ENCODE peak calls at places on chromosomes 16 and 17, in seven cellular contexts. One of them, this sample, is unnamed.

GRCh38 chr16:57276596-57276995 is 7.9 kb downstream of the PLLP start:
- DNase-seq in activated CD8-positive, alpha-beta memory T cell treated with anti-CD3 and anti-CD28 coated beads for 48 hours: no peak
- DNase-seq in mammary epithelial cell: peak
- DNase-seq in NCI-H1417: no peak
- DNase-seq in mucosa of gallbladder: no peak
- DNase-seq in NCI-H345: no peak
- DNase-seq in GM04503: no peak
- DNase-seq in this sample: no peak

GRCh38 chr16:31094424-31095120 is at the start of gene VKORC1:
- DNase-seq in NCI-H1417: peak
- DNase-seq in GM04503: peak
- DNase-seq in mucosa of gallbladder: peak
- DNase-seq in NCI-H345: peak
- DNase-seq in mammary epithelial cell: peak
- DNase-seq in activated CD8-positive, alpha-beta memory T cell treated with anti-CD3 and anti-CD28 coated beads for 48 hours: peak
- DNase-seq in this sample: peak

GRCh38 chr16:23072769-23073549 is 76.3 kb downstream of the USP31 start:
- DNase-seq in activated CD8-positive, alpha-beta memory T cell treated with anti-CD3 and anti-CD28 coated beads for 48 hours: no peak
- DNase-seq in mucosa of gallbladder: no peak
- DNase-seq in mammary epithelial cell: peak
- DNase-seq in GM04503: no peak
- DNase-seq in NCI-H1417: no peak
- DNase-seq in NCI-H345: no peak
- DNase-seq in this sample: no peak

GRCh38 chr16:86512301-86512859 is 2.1 kb downstream of the FOXF1 start:
- DNase-seq in NCI-H1417: no peak
- DNase-seq in activated CD8-positive, alpha-beta memory T cell treated with anti-CD3 and anti-CD28 coated beads for 48 hours: no peak
- DNase-seq in NCI-H345: no peak
- DNase-seq in GM04503: no peak
- DNase-seq in mucosa of gallbladder: no peak
- DNase-seq in mammary epithelial cell: no peak
- DNase-seq in this sample: no peak

GRCh38 chr16:70694088-70694487 is 8.2 kb upstream of the MTSS2 start:
- DNase-seq in NCI-H345: no peak
- DNase-seq in GM04503: peak
- DNase-seq in activated CD8-positive, alpha-beta memory T cell treated with anti-CD3 and anti-CD28 coated beads for 48 hours: no peak
- DNase-seq in mucosa of gallbladder: no peak
- DNase-seq in NCI-H1417: no peak
- DNase-seq in mammary epithelial cell: peak
- DNase-seq in this sample: no peak

GRCh38 chr17:4576729-4577322 is 7.5 kb upstream of the SMTNL2 start:
- DNase-seq in mammary epithelial cell: no peak
- DNase-seq in NCI-H1417: no peak
- DNase-seq in activated CD8-positive, alpha-beta memory T cell treated with anti-CD3 and anti-CD28 coated beads for 48 hours: no peak
- DNase-seq in NCI-H345: no peak
- DNase-seq in mucosa of gallbladder: no peak
- DNase-seq in GM04503: no peak
- DNase-seq in this sample: no peak

GRCh38 chr16:49588729-49589384 is 215.3 kb downstream of the C16orf78 start:
- DNase-seq in mucosa of gallbladder: no peak
- DNase-seq in NCI-H345: no peak
- DNase-seq in GM04503: no peak
- DNase-seq in activated CD8-positive, alpha-beta memory T cell treated with anti-CD3 and anti-CD28 coated beads for 48 hours: no peak
- DNase-seq in mammary epithelial cell: no peak
- DNase-seq in NCI-H1417: no peak
- DNase-seq in this sample: no peak

GRCh38 chr16:4260360-4260759 is 12.5 kb downstream of the TFAP4 start:
- DNase-seq in NCI-H345: peak
- DNase-seq in activated CD8-positive, alpha-beta memory T cell treated with anti-CD3 and anti-CD28 coated beads for 48 hours: no peak
- DNase-seq in mammary epithelial cell: no peak
- DNase-seq in GM04503: no peak
- DNase-seq in mucosa of gallbladder: peak
- DNase-seq in NCI-H1417: peak
- DNase-seq in this sample: no peak